ENCODE peak calls at places on chromosomes 5 and 9, in nine cellular contexts. One of them, this sample, is unnamed.
A peak's percentile ranks its signal among the peaks of the same experiment; 100 is the strongest.

GRCh38 chr9:115757461-115757860 is 396.1 kb upstream of the PAPPA start:
- DNase-seq in body of pancreas: no peak
- DNase-seq in pancreas: no peak
- DNase-seq in HepG2: no peak
- DNase-seq in esophagus squamous epithelium: no peak
- DNase-seq in tibial artery: no peak
- DNase-seq in astrocyte: no peak
- DNase-seq in CD4-positive, CD25-positive, alpha-beta regulatory T cell: no peak
- DNase-seq in colonic mucosa: no peak
- DNase-seq in this sample: no peak

GRCh38 chr5:31027726-31028125 is 165.8 kb upstream of the CDH6 start:
- DNase-seq in esophagus squamous epithelium: no peak
- DNase-seq in CD4-positive, CD25-positive, alpha-beta regulatory T cell: no peak
- DNase-seq in body of pancreas: no peak
- DNase-seq in astrocyte: no peak
- DNase-seq in HepG2: peak; percentile 6
- DNase-seq in tibial artery: no peak
- DNase-seq in colonic mucosa: no peak
- DNase-seq in pancreas: no peak
- DNase-seq in this sample: no peak

GRCh38 chr5:35035271-35035670 is 12.5 kb downstream of the AGXT2 start:
- DNase-seq in body of pancreas: no peak
- DNase-seq in astrocyte: no peak
- DNase-seq in CD4-positive, CD25-positive, alpha-beta regulatory T cell: no peak
- DNase-seq in HepG2: no peak
- DNase-seq in tibial artery: no peak
- DNase-seq in esophagus squamous epithelium: no peak
- DNase-seq in pancreas: no peak
- DNase-seq in colonic mucosa: no peak
- DNase-seq in this sample: peak; percentile 60

GRCh38 chr5:74127377-74128338 is 501.7 kb downstream of the ARHGEF28 start:
- DNase-seq in HepG2: peak; percentile 4
- DNase-seq in esophagus squamous epithelium: no peak
- DNase-seq in astrocyte: peak; percentile 8
- DNase-seq in pancreas: no peak
- DNase-seq in colonic mucosa: no peak
- DNase-seq in CD4-positive, CD25-positive, alpha-beta regulatory T cell: no peak
- DNase-seq in tibial artery: no peak
- DNase-seq in body of pancreas: no peak
- DNase-seq in this sample: no peak

GRCh38 chr9:20740929-20741582 is 57.0 kb downstream of the FOCAD start:
- DNase-seq in tibial artery: no peak
- DNase-seq in pancreas: no peak
- DNase-seq in HepG2: no peak
- DNase-seq in colonic mucosa: no peak
- DNase-seq in body of pancreas: no peak
- DNase-seq in esophagus squamous epithelium: no peak
- DNase-seq in CD4-positive, CD25-positive, alpha-beta regulatory T cell: no peak
- DNase-seq in astrocyte: no peak
- DNase-seq in this sample: no peak

GRCh38 chr9:16501098-16501663 is 369.3 kb downstream of the BNC2 start:
- DNase-seq in astrocyte: peak; percentile 90
- DNase-seq in CD4-positive, CD25-positive, alpha-beta regulatory T cell: no peak
- DNase-seq in tibial artery: no peak
- DNase-seq in body of pancreas: no peak
- DNase-seq in esophagus squamous epithelium: no peak
- DNase-seq in colonic mucosa: no peak
- DNase-seq in pancreas: no peak
- DNase-seq in HepG2: no peak
- DNase-seq in this sample: no peak

GRCh38 chr5:59560553-59560952 is 333.0 kb downstream of the PDE4D start:
- DNase-seq in esophagus squamous epithelium: no peak
- DNase-seq in colonic mucosa: no peak
- DNase-seq in pancreas: no peak
- DNase-seq in astrocyte: no peak
- DNase-seq in CD4-positive, CD25-positive, alpha-beta regulatory T cell: no peak
- DNase-seq in body of pancreas: no peak
- DNase-seq in HepG2: peak; percentile 59
- DNase-seq in tibial artery: no peak
- DNase-seq in this sample: no peak

GRCh38 chr9:86751207-86751606 is 196.1 kb downstream of the GAS1 start:
- DNase-seq in tibial artery: no peak
- DNase-seq in HepG2: no peak
- DNase-seq in astrocyte: peak; percentile 64
- DNase-seq in pancreas: no peak
- DNase-seq in colonic mucosa: no peak
- DNase-seq in esophagus squamous epithelium: no peak
- DNase-seq in CD4-positive, CD25-positive, alpha-beta regulatory T cell: no peak
- DNase-seq in body of pancreas: no peak
- DNase-seq in this sample: peak; percentile 56

GRCh38 chr9:15361737-15362136 is 54.7 kb upstream of the TTC39B start:
- DNase-seq in colonic mucosa: no peak
- DNase-seq in astrocyte: no peak
- DNase-seq in tibial artery: no peak
- DNase-seq in pancreas: no peak
- DNase-seq in HepG2: no peak
- DNase-seq in body of pancreas: no peak
- DNase-seq in esophagus squamous epithelium: no peak
- DNase-seq in CD4-positive, CD25-positive, alpha-beta regulatory T cell: no peak
- DNase-seq in this sample: no peak

GRCh38 chr9:37839491-37840461 is 39.2 kb downstream of the DCAF10 start:
- DNase-seq in colonic mucosa: no peak
- DNase-seq in astrocyte: no peak
- DNase-seq in HepG2: no peak
- DNase-seq in tibial artery: no peak
- DNase-seq in pancreas: no peak
- DNase-seq in esophagus squamous epithelium: no peak
- DNase-seq in CD4-positive, CD25-positive, alpha-beta regulatory T cell: no peak
- DNase-seq in body of pancreas: no peak
- DNase-seq in this sample: no peak

GRCh38 chr9:15430920-15431844 is 8.5 kb downstream of the SNAPC3 start:
- DNase-seq in tibial artery: no peak
- DNase-seq in body of pancreas: no peak
- DNase-seq in HepG2: no peak
- DNase-seq in astrocyte: no peak
- DNase-seq in CD4-positive, CD25-positive, alpha-beta regulatory T cell: no peak
- DNase-seq in esophagus squamous epithelium: no peak
- DNase-seq in colonic mucosa: peak; percentile 57
- DNase-seq in pancreas: no peak
- DNase-seq in this sample: no peak

GRCh38 chr5:81778642-81779041 is 27.7 kb upstream of the SSBP2 start:
- DNase-seq in esophagus squamous epithelium: no peak
- DNase-seq in astrocyte: peak; percentile 71
- DNase-seq in tibial artery: no peak
- DNase-seq in body of pancreas: no peak
- DNase-seq in HepG2: no peak
- DNase-seq in pancreas: no peak
- DNase-seq in colonic mucosa: no peak
- DNase-seq in CD4-positive, CD25-positive, alpha-beta regulatory T cell: no peak
- DNase-seq in this sample: no peak

GRCh38 chr9:975740-976257 is 656 bp upstream of the DMRT3 start:
- DNase-seq in colonic mucosa: no peak
- DNase-seq in CD4-positive, CD25-positive, alpha-beta regulatory T cell: no peak
- DNase-seq in esophagus squamous epithelium: no peak
- DNase-seq in HepG2: no peak
- DNase-seq in astrocyte: no peak
- DNase-seq in pancreas: no peak
- DNase-seq in body of pancreas: no peak
- DNase-seq in tibial artery: no peak
- DNase-seq in this sample: no peak

GRCh38 chr9:107710988-107711387 is 221.4 kb upstream of the KLF4 start:
- DNase-seq in astrocyte: no peak
- DNase-seq in HepG2: no peak
- DNase-seq in body of pancreas: no peak
- DNase-seq in tibial artery: no peak
- DNase-seq in pancreas: no peak
- DNase-seq in esophagus squamous epithelium: no peak
- DNase-seq in colonic mucosa: no peak
- DNase-seq in CD4-positive, CD25-positive, alpha-beta regulatory T cell: no peak
- DNase-seq in this sample: no peak

GRCh38 chr9:128688501-128689292 is at the start of gene SET:
- DNase-seq in colonic mucosa: peak; percentile 94
- DNase-seq in body of pancreas: peak; percentile 96
- DNase-seq in pancreas: peak; percentile 97
- DNase-seq in HepG2: peak; percentile 84
- DNase-seq in CD4-positive, CD25-positive, alpha-beta regulatory T cell: peak; percentile 88
- DNase-seq in astrocyte: peak; percentile 75
- DNase-seq in tibial artery: peak; percentile 89
- DNase-seq in esophagus squamous epithelium: peak; percentile 38
- DNase-seq in this sample: peak; percentile 98

GRCh38 chr5:67095346-67095871 is 101.2 kb downstream of the CD180 start:
- DNase-seq in body of pancreas: no peak
- DNase-seq in HepG2: peak; percentile 93
- DNase-seq in esophagus squamous epithelium: no peak
- DNase-seq in astrocyte: peak; percentile 23
- DNase-seq in tibial artery: peak; percentile 92
- DNase-seq in pancreas: no peak
- DNase-seq in colonic mucosa: peak; percentile 70
- DNase-seq in CD4-positive, CD25-positive, alpha-beta regulatory T cell: no peak
- DNase-seq in this sample: no peak

DNA sequence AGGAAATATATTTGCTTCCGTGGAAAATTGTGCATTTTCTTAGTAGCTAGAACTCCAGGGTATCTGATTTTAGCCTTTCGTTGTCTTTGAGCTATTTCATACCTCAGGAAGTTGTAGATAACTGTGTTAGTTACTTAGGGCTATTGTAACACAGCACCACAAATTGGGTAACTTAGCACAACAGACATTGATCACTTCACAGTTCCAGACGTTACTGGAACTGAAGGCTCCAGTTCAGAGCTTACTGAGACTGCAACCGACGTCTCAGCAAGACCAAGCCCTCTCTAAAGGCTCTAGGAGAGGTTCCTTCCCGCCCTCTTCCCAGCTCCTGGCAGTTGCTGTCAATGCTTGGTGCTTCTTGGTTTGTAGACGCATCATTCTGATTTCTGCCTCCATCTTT is 17.7 kb upstream of the ANKRD33B start:
- DNase-seq in pancreas: no peak
- DNase-seq in HepG2: no peak
- DNase-seq in CD4-positive, CD25-positive, alpha-beta regulatory T cell: no peak
- DNase-seq in esophagus squamous epithelium: no peak
- DNase-seq in tibial artery: no peak
- DNase-seq in astrocyte: no peak
- DNase-seq in body of pancreas: no peak
- DNase-seq in colonic mucosa: no peak
- DNase-seq in this sample: no peak
- H3K27ac ChIP-seq in pancreas: no peak overlapping the region
- H3K27ac ChIP-seq in HepG2: no peak overlapping the region
- H3K27ac ChIP-seq in CD4-positive, CD25-positive, alpha-beta regulatory T cell: no peak overlapping the region
- H3K27ac ChIP-seq in esophagus squamous epithelium: no peak overlapping the region
- H3K27ac ChIP-seq in tibial artery: no peak overlapping the region
- H3K27ac ChIP-seq in astrocyte: no peak overlapping the region
- H3K27ac ChIP-seq in body of pancreas: no peak overlapping the region
- H3K27ac ChIP-seq in colonic mucosa: no peak overlapping the region
- H3K27ac ChIP-seq in this sample: no peak overlapping the region

DNA sequence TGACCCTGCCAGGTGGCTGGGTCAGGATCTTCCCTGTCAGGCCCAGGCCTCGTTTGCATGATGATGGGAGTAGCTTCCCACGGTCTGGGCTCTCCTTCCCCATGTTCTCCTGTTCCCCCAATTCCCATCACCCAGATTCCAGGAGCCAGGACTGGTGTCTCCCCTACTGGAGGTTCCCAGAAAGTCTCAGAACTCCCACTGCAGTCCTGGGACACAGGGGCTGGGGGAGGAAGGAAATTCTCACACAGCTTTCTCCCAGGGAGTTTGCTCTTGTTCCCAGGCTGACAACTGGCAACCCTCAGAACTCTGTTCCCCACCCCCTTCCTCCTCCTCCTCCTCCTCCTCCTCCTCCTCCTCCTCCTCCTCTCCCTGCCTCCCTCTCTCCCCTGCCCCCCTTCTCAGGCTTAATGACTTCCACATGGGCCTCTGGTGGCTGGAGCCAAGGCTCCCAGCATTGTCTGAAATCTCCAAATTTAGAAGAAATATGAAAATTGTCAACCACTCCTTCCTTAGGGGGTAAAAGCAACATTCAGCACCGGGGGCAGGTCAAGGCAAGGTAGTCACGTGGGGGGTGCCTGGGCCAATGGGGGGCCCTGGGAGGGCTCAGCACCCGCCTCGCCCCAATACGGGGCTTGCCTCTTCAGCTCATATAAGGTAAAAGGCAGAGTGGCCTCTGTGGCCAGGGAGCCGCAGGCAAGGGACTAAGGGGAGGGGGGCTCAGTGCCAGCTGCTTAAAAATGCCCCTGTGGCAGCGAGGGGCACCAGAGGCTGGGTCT is 27.3 kb upstream of the IL17B start:
- DNase-seq in HepG2: no peak
- DNase-seq in colonic mucosa: no peak
- DNase-seq in pancreas: no peak
- DNase-seq in body of pancreas: no peak
- DNase-seq in tibial artery: peak; percentile 88
- DNase-seq in esophagus squamous epithelium: no peak
- DNase-seq in CD4-positive, CD25-positive, alpha-beta regulatory T cell: no peak
- DNase-seq in astrocyte: peak; percentile 79
- DNase-seq in this sample: no peak
- H3K4me3 ChIP-seq in HepG2: no peak overlapping the region
- H3K4me3 ChIP-seq in colonic mucosa: peak overlapping the region; percentile 35
- H3K4me3 ChIP-seq in pancreas: no peak overlapping the region
- H3K4me3 ChIP-seq in body of pancreas: no peak overlapping the region
- H3K4me3 ChIP-seq in tibial artery: peak overlapping the region; percentile 94
- H3K4me3 ChIP-seq in esophagus squamous epithelium: peak overlapping the region; percentile 52
- H3K4me3 ChIP-seq in CD4-positive, CD25-positive, alpha-beta regulatory T cell: no peak overlapping the region
- H3K4me3 ChIP-seq in astrocyte: peak overlapping the region; percentile 89
- H3K4me3 ChIP-seq in this sample: no peak overlapping the region

GRCh38 chr9:114179516-114179915 is 24.2 kb downstream of the COL27A1 start:
- DNase-seq in HepG2: no peak
- DNase-seq in CD4-positive, CD25-positive, alpha-beta regulatory T cell: no peak
- DNase-seq in body of pancreas: no peak
- DNase-seq in esophagus squamous epithelium: no peak
- DNase-seq in astrocyte: no peak
- DNase-seq in pancreas: peak; percentile 1
- DNase-seq in tibial artery: no peak
- DNase-seq in colonic mucosa: no peak
- DNase-seq in this sample: no peak
- H3K4me1 ChIP-seq in HepG2: peaks cover 55% of the 10 kb centered on the region
- H3K4me1 ChIP-seq in CD4-positive, CD25-positive, alpha-beta regulatory T cell: no peaks in the 10 kb centered on the region
- H3K4me1 ChIP-seq in body of pancreas: peaks cover 68% of the 10 kb centered on the region
- H3K4me1 ChIP-seq in esophagus squamous epithelium: peaks cover 69% of the 10 kb centered on the region
- H3K4me1 ChIP-seq in astrocyte: peaks cover 54% of the 10 kb centered on the region
- H3K4me1 ChIP-seq in pancreas: peaks cover 36% of the 10 kb centered on the region
- H3K4me1 ChIP-seq in tibial artery: peaks cover 68% of the 10 kb centered on the region
- H3K4me1 ChIP-seq in colonic mucosa: no peaks in the 10 kb centered on the region
- H3K4me1 ChIP-seq in this sample: peaks cover 36% of the 10 kb centered on the region

DNA sequence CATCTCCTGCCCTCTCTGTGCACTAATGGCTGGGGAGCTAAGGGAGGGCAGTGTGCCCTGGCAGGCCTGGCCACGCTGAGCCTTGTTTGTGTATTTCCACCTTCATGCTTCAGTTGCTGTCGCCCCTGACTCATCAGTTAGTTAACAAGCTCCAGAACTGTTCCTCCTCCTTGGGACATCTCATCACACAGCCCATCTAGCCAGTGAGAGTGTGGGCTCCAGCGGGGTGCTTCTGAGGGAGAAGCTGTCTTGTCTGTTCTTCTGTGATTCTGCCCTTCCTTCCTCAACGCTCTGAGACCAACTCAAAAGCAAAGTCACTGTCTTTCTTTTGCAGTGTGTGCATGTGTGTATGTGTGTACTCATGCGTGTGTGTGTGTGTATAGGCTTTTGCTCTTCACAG is 58.3 kb upstream of the CPEB4 start:
- DNase-seq in pancreas: no peak
- DNase-seq in astrocyte: peak; percentile 48
- DNase-seq in esophagus squamous epithelium: no peak
- DNase-seq in HepG2: no peak
- DNase-seq in body of pancreas: no peak
- DNase-seq in colonic mucosa: no peak
- DNase-seq in CD4-positive, CD25-positive, alpha-beta regulatory T cell: no peak
- DNase-seq in tibial artery: no peak
- DNase-seq in this sample: no peak
- H3K27ac ChIP-seq in pancreas: no peak overlapping the region
- H3K27ac ChIP-seq in astrocyte: no peak overlapping the region
- H3K27ac ChIP-seq in esophagus squamous epithelium: peak overlapping the region; percentile 3
- H3K27ac ChIP-seq in HepG2: no peak overlapping the region
- H3K27ac ChIP-seq in body of pancreas: no peak overlapping the region
- H3K27ac ChIP-seq in colonic mucosa: no peak overlapping the region
- H3K27ac ChIP-seq in CD4-positive, CD25-positive, alpha-beta regulatory T cell: no peak overlapping the region
- H3K27ac ChIP-seq in tibial artery: no peak overlapping the region
- H3K27ac ChIP-seq in this sample: no peak overlapping the region